ENCODE peak calls at places on chromosomes 5 and 9, in five cellular contexts. P is H1, V is H9, R is IMR-90, Y is mesenchymal stem cell. B is an unnamed sample.

GRCh38 chr5:65102826-65103673 is 334.3 kb downstream of the CWC27 start:
- DNase-seq in P (no peak), V (peak), R (peak), Y (peak), B (no peak)

GRCh38 chr5:72531496-72532190 is 24.4 kb upstream of the ZNF366 start:
- DNase-seq in P (no peak), V (no peak), R (no peak), Y (peak), B (no peak)

GRCh38 chr9:88476491-88477271 is 58.3 kb upstream of the NXNL2 start:
- DNase-seq in P (no peak), V (no peak), R (peak), Y (peak), B (no peak)

GRCh38 chr9:98326402-98327248 is 71.2 kb upstream of the TBC1D2 start:
- DNase-seq in P (no peak), V (no peak), R (peak), Y (no peak), B (no peak)

GRCh38 chr5:61904730-61905129 is 401.3 kb upstream of the KIF2A start:
- DNase-seq in P (no peak), V (no peak), R (no peak), Y (no peak), B (no peak)

GRCh38 chr9:134593286-134593685 is 48.3 kb upstream of the COL5A1 start:
- DNase-seq in P (no peak), V (no peak), R (no peak), Y (no peak), B (no peak)

GRCh38 chr9:34686732-34687131 is 4.3 kb downstream of the CCL19 start:
- DNase-seq in P (no peak), V (no peak), R (no peak), Y (no peak), B (no peak)

GRCh38 chr9:118931941-118932340 is 437.3 kb downstream of the BRINP1 start:
- DNase-seq in P (no peak), V (no peak), R (no peak), Y (no peak), B (no peak)

GRCh38 chr5:128038641-128039040 is 44.9 kb upstream of the SLC12A2 start:
- DNase-seq in P (no peak), V (no peak), R (peak), Y (peak), B (no peak)

GRCh38 chr9:8890695-8891094 is 1091.1 kb upstream of the DMAC1 start:
- DNase-seq in P (no peak), V (no peak), R (no peak), Y (no peak), B (no peak)

GRCh38 chr5:154179846-154180710 is 10.5 kb upstream of the GALNT10 start:
- DNase-seq in P (no peak), V (peak), R (peak), Y (peak), B (peak)

GRCh38 chr5:109921735-109922395 is 232.1 kb downstream of the MAN2A1 start:
- DNase-seq in P (no peak), V (no peak), R (no peak), Y (no peak), B (no peak)

GRCh38 chr5:120228262-120229031 is 235.7 kb upstream of the PRR16 start:
- DNase-seq in P (no peak), V (peak), R (no peak), Y (no peak), B (no peak)

GRCh38 chr5:116675628-116675910 is 100.9 kb upstream of the SEMA6A start:
- DNase-seq in P (no peak), V (no peak), R (no peak), Y (no peak), B (no peak)

GRCh38 chr5:38605610-38606009 is 49.2 kb upstream of the LIFR start:
- DNase-seq in P (no peak), V (no peak), R (no peak), Y (no peak), B (no peak)

GRCh38 chr5:102670224-102670836 is 84.8 kb upstream of the PAM start:
- DNase-seq in P (peak), V (peak), R (no peak), Y (no peak), B (no peak)

GRCh38 chr5:52693279-52693678 is 94.4 kb upstream of the ITGA1 start:
- DNase-seq in P (no peak), V (peak), R (peak), Y (peak), B (no peak)

GRCh38 chr5:17828709-17829108 is 194.4 kb downstream of the TAF11L14 start:
- DNase-seq in P (no peak), V (no peak), R (no peak), Y (no peak), B (no peak)

GRCh38 chr5:132257131-132258101 is at the start of gene PDLIM4:
- DNase-seq in P (no peak), V (peak), R (no peak), Y (peak), B (peak)

GRCh38 chr5:118891252-118891651 is 97.1 kb downstream of the DTWD2 start:
- DNase-seq in P (no peak), V (no peak), R (no peak), Y (no peak), B (no peak)

GRCh38 chr5:23412011-23412410 is 95.4 kb upstream of the PRDM9 start:
- DNase-seq in P (no peak), V (no peak), R (no peak), Y (peak), B (no peak)

GRCh38 chr9:132878695-132879064 is at the start of gene SPACA9:
- DNase-seq in P (no peak), V (peak), R (peak), Y (peak), B (peak)

GRCh38 chr9:68905129-68905528 is 108.8 kb downstream of the PRKACG start:
- DNase-seq in P (no peak), V (no peak), R (no peak), Y (no peak), B (no peak)

GRCh38 chr5:59548807-59549357 is 344.6 kb downstream of the PDE4D start:
- DNase-seq in P (no peak), V (no peak), R (no peak), Y (no peak), B (no peak)

GRCh38 chr5:27491047-27491446 is 452.7 kb upstream of the CDH9 start:
- DNase-seq in P (no peak), V (no peak), R (no peak), Y (no peak), B (no peak)

GRCh38 chr9:109907400-109907799 is 127.4 kb downstream of the PALM2AKAP2 start:
- DNase-seq in P (no peak), V (no peak), R (no peak), Y (no peak), B (no peak)

GRCh38 chr9:5574998-5575397 is 53.9 kb upstream of the RIC1 start:
- DNase-seq in P (no peak), V (peak), R (no peak), Y (no peak), B (no peak)

GRCh38 chr5:35884125-35884788 is 27.6 kb downstream of the IL7R start:
- DNase-seq in P (no peak), V (peak), R (peak), Y (peak), B (no peak)

GRCh38 chr9:99057665-99058625 is 47.0 kb upstream of the TGFBR1 start:
- DNase-seq in P (no peak), V (no peak), R (peak), Y (peak), B (no peak)

GRCh38 chr5:91495699-91496098 is 112.6 kb upstream of the ARRDC3 start:
- DNase-seq in P (no peak), V (no peak), R (no peak), Y (no peak), B (no peak)

GRCh38 chr5:95822408-95823240 is at the start of gene GLRX:
- DNase-seq in P (peak), V (peak), R (peak), Y (peak), B (peak)
- H2BK15ac ChIP-seq in P (peak), V (no peak), R (peak), Y (peak), B (peak)

DNA sequence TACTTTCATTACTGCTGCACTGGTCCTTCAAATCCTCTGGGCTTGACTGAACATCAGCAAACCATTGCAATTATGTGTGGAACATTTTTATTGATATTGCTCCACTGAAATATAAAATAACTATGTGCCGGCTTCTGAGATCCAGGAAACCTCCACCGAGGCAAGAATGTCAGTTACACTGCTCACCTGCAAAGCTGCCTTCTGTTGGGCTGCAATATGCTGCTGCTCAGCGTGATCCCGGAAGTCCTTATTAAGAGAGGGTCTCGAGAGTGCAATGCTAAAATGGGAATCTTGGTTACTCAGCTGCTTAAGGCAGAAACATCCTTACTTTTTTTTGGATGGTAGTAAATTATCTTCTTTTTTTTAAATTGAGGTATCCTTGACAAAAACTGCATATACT is 28.6 kb downstream of the INIP start:
- DNase-seq in P (no peak), V (no peak), R (no peak), Y (no peak), B (no peak)
- H3K14ac ChIP-seq in P (no peak), V (no peak), R (no peak), Y (no peak), B (no peak)

GRCh38 chr5:88263349-88263748 is 5.3 kb downstream of the TMEM161B start:
- DNase-seq in P (no peak), V (no peak), R (no peak), Y (no peak), B (no peak)

GRCh38 chr5:88269222-88269771 is 652 bp upstream of the TMEM161B start:
- DNase-seq in P (no peak), V (no peak), R (peak), Y (peak), B (no peak)

DNA sequence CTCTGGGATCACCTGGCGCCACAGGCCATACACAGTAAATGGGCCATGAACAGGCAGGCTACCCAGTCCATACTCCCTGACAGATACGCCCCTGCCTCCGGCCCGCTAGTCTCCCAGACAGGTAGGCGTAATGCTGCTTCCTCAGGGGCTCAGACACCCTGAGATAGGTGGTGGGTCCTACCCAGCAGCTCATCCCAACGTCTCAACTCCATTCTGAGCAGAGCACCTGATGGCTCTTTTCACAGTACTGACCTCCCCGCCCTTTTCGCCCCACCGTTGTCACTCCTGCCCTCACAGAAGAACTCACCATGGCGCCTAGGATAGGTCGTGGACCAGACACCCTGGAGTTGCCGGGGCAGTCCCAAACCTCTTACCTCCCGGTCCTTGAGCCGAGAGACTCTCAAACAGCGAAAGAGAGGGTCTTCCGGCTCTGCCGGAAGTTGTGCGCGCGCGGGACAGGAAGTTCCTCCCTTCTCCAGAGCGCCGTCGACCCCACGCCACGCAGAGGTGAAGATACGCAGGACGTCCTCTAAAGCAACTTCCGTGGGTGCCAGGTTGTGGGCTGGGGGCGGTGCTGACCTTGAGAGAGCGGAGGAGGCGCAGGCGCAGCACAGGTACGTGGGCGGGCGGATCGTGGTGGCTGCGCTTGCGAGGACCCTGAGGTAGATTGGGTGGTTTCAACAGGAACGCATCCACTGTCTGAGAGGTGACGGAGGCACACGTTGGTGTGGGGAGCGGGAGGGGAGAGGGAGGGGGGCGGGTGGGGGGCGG is at the start of gene TMEM161B:
- DNase-seq in P (peak), V (peak), R (peak), Y (peak), B (peak)
- H4K8ac ChIP-seq in P (peak), V (no peak), R (peak), Y (peak), B (no peak)

GRCh38 chr9:28821240-28821639 is 1248.0 kb upstream of the C9orf72 start:
- DNase-seq in P (no peak), V (no peak), R (no peak), Y (no peak), B (no peak)

GRCh38 chr9:28820741-28821140 is 1247.5 kb upstream of the C9orf72 start:
- DNase-seq in P (no peak), V (peak), R (no peak), Y (no peak), B (no peak)

GRCh38 chr9:28824410-28824963 is 1251.2 kb upstream of the C9orf72 start:
- DNase-seq in P (no peak), V (no peak), R (no peak), Y (no peak), B (no peak)
- H2BK15ac ChIP-seq in P (no peak), V (no peak), R (no peak), Y (no peak), B (no peak)

DNA sequence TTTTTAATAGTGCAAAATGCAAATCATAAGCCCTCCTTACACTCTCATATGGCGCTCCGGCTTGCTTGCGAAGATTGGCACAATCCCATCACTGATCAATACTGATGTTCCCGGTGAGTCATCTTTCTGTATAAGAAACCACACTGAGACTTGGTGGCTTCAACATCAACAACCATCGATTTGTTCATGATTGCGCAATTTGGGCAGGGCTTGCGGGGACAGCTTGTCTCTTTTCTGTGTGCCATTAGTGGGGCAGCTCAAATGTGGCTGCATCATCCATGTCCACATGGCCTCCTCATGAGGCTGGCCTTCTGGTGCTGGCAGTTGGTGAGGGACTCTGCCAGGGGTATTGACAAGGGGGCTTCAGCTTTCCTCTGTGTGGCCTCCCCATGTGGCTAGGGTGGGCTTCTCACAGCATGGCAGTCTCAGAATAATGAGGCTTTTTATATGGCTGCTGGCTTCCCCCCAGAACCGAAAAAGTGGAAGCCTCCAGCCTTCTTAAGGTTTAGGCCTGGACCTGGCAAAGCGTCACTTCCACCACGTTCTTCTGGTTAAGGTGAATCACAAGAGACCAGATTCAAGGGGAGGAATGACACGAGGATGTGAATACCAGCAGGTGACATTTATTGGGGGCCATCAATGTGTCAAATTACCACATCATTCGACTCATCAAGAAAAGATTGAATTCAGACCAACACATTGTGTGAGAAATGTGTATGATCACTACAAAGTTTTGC is 79.4 kb upstream of the NFIL3 start:
- DNase-seq in P (no peak), V (no peak), R (no peak), Y (no peak), B (no peak)
- H3K14ac ChIP-seq in P (no peak), V (no peak), R (no peak), Y (no peak), B (no peak)

GRCh38 chr5:151450605-151451004 is 3.2 kb downstream of the SLC36A1 start:
- DNase-seq in P (no peak), V (no peak), R (peak), Y (no peak), B (no peak)

GRCh38 chr5:151449836-151450235 is 2.4 kb downstream of the SLC36A1 start:
- DNase-seq in P (no peak), V (no peak), R (no peak), Y (no peak), B (no peak)

GRCh38 chr5:151449288-151449687 is 1.9 kb downstream of the SLC36A1 start:
- DNase-seq in P (no peak), V (no peak), R (no peak), Y (no peak), B (no peak)

GRCh38 chr5:151447174-151448037 is at the start of gene SLC36A1:
- DNase-seq in P (peak), V (peak), R (peak), Y (peak), B (peak)

GRCh38 chr5:151448038-151448985 is 909 bp downstream of the SLC36A1 start:
- DNase-seq in P (peak), V (peak), R (no peak), Y (peak), B (peak)
- H4K8ac ChIP-seq in P (no peak), V (no peak), R (peak), Y (peak), B (no peak)

B was measured in neuronal stem cell.